ENCODE peak calls at places on chromosomes 4 and X, in nine cellular contexts. B is H9; S is lung; P is tibial nerve; L is K562; D is transverse colon; F is breast epithelium; H is RWPE2; G is CD4-positive, CD25-positive, alpha-beta regulatory T cell. J is an unnamed sample. For H3K4me1, the result is how much of the 10 kb centered on the place peaks cover.

GRCh38 chr4:94532016-94532789 is 80.5 kb downstream of the PDLIM5 start:
- DNase-seq in H (peak), P (no peak), G (no peak), D (peak), S (no peak), F (no peak), B (no peak), L (peak), J (no peak)

GRCh38 chr4:56704074-56704473 is 23.0 kb upstream of the HOPX start:
- DNase-seq in S (no peak), B (no peak), G (no peak), L (no peak), F (no peak), H (no peak), P (no peak), D (no peak), J (no peak)

GRCh38 chr4:169225058-169225751 is 45.6 kb downstream of the SH3RF1 start:
- DNase-seq in F (no peak), P (no peak), L (no peak), S (no peak), D (no peak), H (no peak), B (no peak), G (no peak), J (no peak)

GRCh38 chr4:169659736-169660670 is 39.6 kb downstream of the CLCN3 start:
- DNase-seq in B (peak), D (peak), S (peak), F (no peak), L (peak), H (peak), P (peak), G (peak), J (peak)

GRCh38 chr4:129455462-129455861 is 359.5 kb downstream of the C4orf33 start:
- DNase-seq in P (no peak), F (no peak), S (no peak), D (no peak), L (no peak), B (no peak), G (no peak), H (no peak), J (no peak)

GRCh38 chrX:68462653-68463052 is 29.4 kb upstream of the OPHN1 start:
- DNase-seq in B (peak), P (peak), H (no peak), D (no peak), S (no peak), G (no peak), F (no peak), L (no peak), J (peak)

GRCh38 chrX:123830309-123830708 is 29.5 kb upstream of the XIAP start:
- DNase-seq in D (peak), G (no peak), P (no peak), F (no peak), B (no peak), H (peak), L (no peak), S (peak), J (no peak)

GRCh38 chr4:189787216-189788031 is 153.2 kb upstream of the FRG1 start:
- DNase-seq in S (no peak), D (no peak), L (no peak), G (no peak), P (no peak), B (no peak), F (no peak), H (no peak), J (peak)

DNA sequence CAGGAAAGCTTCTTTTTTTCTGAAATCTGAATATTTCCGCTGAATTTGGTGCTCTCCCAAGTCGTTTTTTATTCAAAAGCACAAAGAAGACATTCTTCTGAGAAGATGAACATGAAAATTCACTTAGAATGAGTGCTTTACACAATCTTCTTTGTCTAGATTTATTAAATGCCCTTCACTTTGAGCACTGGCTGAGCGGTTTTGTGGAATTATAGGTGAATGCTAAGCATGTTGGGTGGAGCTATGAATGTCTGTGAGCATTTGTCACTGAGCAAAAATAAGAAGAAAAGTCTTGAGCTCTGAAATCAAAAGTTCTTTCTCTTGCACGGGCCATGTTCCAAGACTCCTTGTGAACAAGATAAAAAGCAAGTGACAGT is 13.1 kb downstream of the GASK1B start:
- DNase-seq in L (no peak), P (no peak), S (no peak), H (no peak), F (no peak), D (no peak), G (no peak), B (no peak), J (no peak)
- H3K4me1 ChIP-seq in L (under half), P (under half), S (under half), H (under half), F (under half), D (under half), G (under half), B (under half), J (under half)

GRCh38 chrX:48714573-48714972 is 18.0 kb downstream of the SUV39H1 start:
- DNase-seq in G (no peak), B (no peak), F (no peak), P (no peak), L (no peak), S (no peak), D (no peak), H (no peak), J (no peak)
- H3K4me1 ChIP-seq in G (half or more), B (under half), F (under half), P (under half), L (under half), S (under half), D (under half), H (under half), J (under half)

GRCh38 chrX:135094726-135095125 is 25.6 kb downstream of the ETDB start:
- DNase-seq in S (no peak), P (no peak), H (no peak), L (no peak), B (no peak), G (no peak), F (no peak), D (no peak), J (no peak)
- H3K4me1 ChIP-seq in S (under half), P (under half), H (under half), L (under half), B (under half), G (under half), F (under half), D (under half), J (under half)

GRCh38 chrX:70481871-70482270 is 37.2 kb downstream of the DLG3 start:
- DNase-seq in S (no peak), B (no peak), G (no peak), F (no peak), H (no peak), L (no peak), D (no peak), P (no peak), J (no peak)
- H3K4me1 ChIP-seq in S (under half), B (under half), G (under half), F (under half), H (under half), L (under half), D (under half), P (under half), J (under half)

DNA sequence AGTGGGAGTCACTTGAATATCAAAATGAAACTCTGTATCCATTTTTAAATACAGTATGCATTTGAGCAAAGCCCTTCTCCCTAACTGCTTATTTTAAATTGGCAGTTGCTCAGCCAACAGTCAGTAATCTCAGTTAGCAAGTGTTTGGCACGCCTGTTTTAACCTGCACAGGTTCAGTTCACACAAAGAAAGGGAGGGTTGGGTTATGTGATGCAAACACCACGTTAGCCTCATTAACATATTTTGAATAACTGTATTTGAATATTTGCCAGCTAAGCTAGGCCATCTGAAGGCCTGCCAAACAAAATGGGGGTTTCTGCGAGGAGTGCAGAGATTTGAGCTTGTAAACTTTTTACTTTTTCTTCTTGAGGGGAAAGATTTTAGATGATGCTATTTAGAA is 19.8 kb downstream of the GAB1 start:
- DNase-seq in F (no peak), H (no peak), B (no peak), D (no peak), S (no peak), L (no peak), G (no peak), P (no peak), J (no peak)
- H3K4me1 ChIP-seq in F (under half), H (half or more), B (under half), D (half or more), S (under half), L (under half), G (under half), P (half or more), J (under half)

J was measured in DND-41.